ENCODE peak calls at places on chromosome 1, in five cellular contexts. One of them, this sample, is unnamed.

GRCh38 chr1:186566140-186566850 is 105.4 kb upstream of the PDC start:
- DNase-seq in left ventricle myocardium inferior: no peak
- DNase-seq in stimulated activated CD8-positive, alpha-beta memory T cell treated with anti-CD3 and anti-CD28 coated beads, Interleukin-4, amount 100 ng/mL, for 1 hour: no peak
- DNase-seq in tibial nerve: no peak
- DNase-seq in cardiac fibroblast: no peak
- DNase-seq in this sample: peak

GRCh38 chr1:7374761-7375160 is 396.3 kb upstream of the VAMP3 start:
- DNase-seq in left ventricle myocardium inferior: no peak
- DNase-seq in stimulated activated CD8-positive, alpha-beta memory T cell treated with anti-CD3 and anti-CD28 coated beads, Interleukin-4, amount 100 ng/mL, for 1 hour: no peak
- DNase-seq in tibial nerve: no peak
- DNase-seq in cardiac fibroblast: no peak
- DNase-seq in this sample: no peak

GRCh38 chr1:210262897-210263272 is 30.3 kb downstream of the SERTAD4 start:
- DNase-seq in left ventricle myocardium inferior: no peak
- DNase-seq in stimulated activated CD8-positive, alpha-beta memory T cell treated with anti-CD3 and anti-CD28 coated beads, Interleukin-4, amount 100 ng/mL, for 1 hour: no peak
- DNase-seq in tibial nerve: peak
- DNase-seq in cardiac fibroblast: no peak
- DNase-seq in this sample: no peak

GRCh38 chr1:18302788-18303413 is 177.8 kb upstream of the KLHDC7A start:
- DNase-seq in left ventricle myocardium inferior: no peak
- DNase-seq in stimulated activated CD8-positive, alpha-beta memory T cell treated with anti-CD3 and anti-CD28 coated beads, Interleukin-4, amount 100 ng/mL, for 1 hour: no peak
- DNase-seq in tibial nerve: no peak
- DNase-seq in cardiac fibroblast: no peak
- DNase-seq in this sample: no peak

GRCh38 chr1:59994302-59995198 is 68.0 kb upstream of the CYP2J2 start:
- DNase-seq in left ventricle myocardium inferior: no peak
- DNase-seq in stimulated activated CD8-positive, alpha-beta memory T cell treated with anti-CD3 and anti-CD28 coated beads, Interleukin-4, amount 100 ng/mL, for 1 hour: no peak
- DNase-seq in tibial nerve: peak
- DNase-seq in cardiac fibroblast: peak
- DNase-seq in this sample: peak

GRCh38 chr1:62962794-62963776 is 179.2 kb downstream of the ATG4C start:
- DNase-seq in left ventricle myocardium inferior: no peak
- DNase-seq in stimulated activated CD8-positive, alpha-beta memory T cell treated with anti-CD3 and anti-CD28 coated beads, Interleukin-4, amount 100 ng/mL, for 1 hour: no peak
- DNase-seq in tibial nerve: peak
- DNase-seq in cardiac fibroblast: peak
- DNase-seq in this sample: peak

GRCh38 chr1:1594602-1594981 is 5.3 kb downstream of the FNDC10 start:
- DNase-seq in left ventricle myocardium inferior: no peak
- DNase-seq in stimulated activated CD8-positive, alpha-beta memory T cell treated with anti-CD3 and anti-CD28 coated beads, Interleukin-4, amount 100 ng/mL, for 1 hour: no peak
- DNase-seq in tibial nerve: no peak
- DNase-seq in cardiac fibroblast: no peak
- DNase-seq in this sample: no peak

GRCh38 chr1:212225416-212225815 is 59.8 kb upstream of the PPP2R5A start:
- DNase-seq in left ventricle myocardium inferior: no peak
- DNase-seq in stimulated activated CD8-positive, alpha-beta memory T cell treated with anti-CD3 and anti-CD28 coated beads, Interleukin-4, amount 100 ng/mL, for 1 hour: peak
- DNase-seq in tibial nerve: no peak
- DNase-seq in cardiac fibroblast: no peak
- DNase-seq in this sample: no peak

GRCh38 chr1:107430540-107431228 is 289.8 kb downstream of the NTNG1 start:
- DNase-seq in left ventricle myocardium inferior: no peak
- DNase-seq in stimulated activated CD8-positive, alpha-beta memory T cell treated with anti-CD3 and anti-CD28 coated beads, Interleukin-4, amount 100 ng/mL, for 1 hour: no peak
- DNase-seq in tibial nerve: peak
- DNase-seq in cardiac fibroblast: peak
- DNase-seq in this sample: peak

GRCh38 chr1:226135059-226135651 is 51.4 kb downstream of the ACBD3 start:
- DNase-seq in left ventricle myocardium inferior: peak
- DNase-seq in stimulated activated CD8-positive, alpha-beta memory T cell treated with anti-CD3 and anti-CD28 coated beads, Interleukin-4, amount 100 ng/mL, for 1 hour: no peak
- DNase-seq in tibial nerve: no peak
- DNase-seq in cardiac fibroblast: peak
- DNase-seq in this sample: no peak

GRCh38 chr1:240188139-240188538 is 96.5 kb downstream of the FMN2 start:
- DNase-seq in left ventricle myocardium inferior: no peak
- DNase-seq in stimulated activated CD8-positive, alpha-beta memory T cell treated with anti-CD3 and anti-CD28 coated beads, Interleukin-4, amount 100 ng/mL, for 1 hour: no peak
- DNase-seq in tibial nerve: no peak
- DNase-seq in cardiac fibroblast: no peak
- DNase-seq in this sample: no peak

GRCh38 chr1:19672237-19672636 is 7.6 kb downstream of the HTR6 start:
- DNase-seq in left ventricle myocardium inferior: no peak
- DNase-seq in stimulated activated CD8-positive, alpha-beta memory T cell treated with anti-CD3 and anti-CD28 coated beads, Interleukin-4, amount 100 ng/mL, for 1 hour: no peak
- DNase-seq in tibial nerve: no peak
- DNase-seq in cardiac fibroblast: no peak
- DNase-seq in this sample: no peak

GRCh38 chr1:64223329-64224151 is 20.1 kb downstream of the UBE2U start:
- DNase-seq in left ventricle myocardium inferior: no peak
- DNase-seq in stimulated activated CD8-positive, alpha-beta memory T cell treated with anti-CD3 and anti-CD28 coated beads, Interleukin-4, amount 100 ng/mL, for 1 hour: no peak
- DNase-seq in tibial nerve: no peak
- DNase-seq in cardiac fibroblast: peak
- DNase-seq in this sample: peak

GRCh38 chr1:225879521-225880209 is 2.5 kb downstream of the TMEM63A start:
- DNase-seq in left ventricle myocardium inferior: no peak
- DNase-seq in stimulated activated CD8-positive, alpha-beta memory T cell treated with anti-CD3 and anti-CD28 coated beads, Interleukin-4, amount 100 ng/mL, for 1 hour: no peak
- DNase-seq in tibial nerve: no peak
- DNase-seq in cardiac fibroblast: no peak
- DNase-seq in this sample: no peak

GRCh38 chr1:110718452-110718851 is 43.7 kb upstream of the KCNA3 start:
- DNase-seq in left ventricle myocardium inferior: peak
- DNase-seq in stimulated activated CD8-positive, alpha-beta memory T cell treated with anti-CD3 and anti-CD28 coated beads, Interleukin-4, amount 100 ng/mL, for 1 hour: no peak
- DNase-seq in tibial nerve: no peak
- DNase-seq in cardiac fibroblast: no peak
- DNase-seq in this sample: no peak

GRCh38 chr1:32972814-32973428 is 8.3 kb upstream of the RNF19B start:
- DNase-seq in left ventricle myocardium inferior: peak
- DNase-seq in stimulated activated CD8-positive, alpha-beta memory T cell treated with anti-CD3 and anti-CD28 coated beads, Interleukin-4, amount 100 ng/mL, for 1 hour: no peak
- DNase-seq in tibial nerve: no peak
- DNase-seq in cardiac fibroblast: peak
- DNase-seq in this sample: peak

GRCh38 chr1:1862905-1863547 is 27.9 kb downstream of the GNB1 start:
- DNase-seq in left ventricle myocardium inferior: no peak
- DNase-seq in stimulated activated CD8-positive, alpha-beta memory T cell treated with anti-CD3 and anti-CD28 coated beads, Interleukin-4, amount 100 ng/mL, for 1 hour: no peak
- DNase-seq in tibial nerve: no peak
- DNase-seq in cardiac fibroblast: no peak
- DNase-seq in this sample: no peak

GRCh38 chr1:228471154-228471761 is 15.9 kb upstream of the RNF187 start:
- DNase-seq in left ventricle myocardium inferior: no peak
- DNase-seq in stimulated activated CD8-positive, alpha-beta memory T cell treated with anti-CD3 and anti-CD28 coated beads, Interleukin-4, amount 100 ng/mL, for 1 hour: no peak
- DNase-seq in tibial nerve: no peak
- DNase-seq in cardiac fibroblast: no peak
- DNase-seq in this sample: no peak

GRCh38 chr1:10857689-10858088 is 61.2 kb upstream of the CASZ1 start:
- DNase-seq in left ventricle myocardium inferior: no peak
- DNase-seq in stimulated activated CD8-positive, alpha-beta memory T cell treated with anti-CD3 and anti-CD28 coated beads, Interleukin-4, amount 100 ng/mL, for 1 hour: no peak
- DNase-seq in tibial nerve: no peak
- DNase-seq in cardiac fibroblast: no peak
- DNase-seq in this sample: no peak

GRCh38 chr1:40385437-40386310 is 12.1 kb downstream of the SMAP2 start:
- DNase-seq in left ventricle myocardium inferior: no peak
- DNase-seq in stimulated activated CD8-positive, alpha-beta memory T cell treated with anti-CD3 and anti-CD28 coated beads, Interleukin-4, amount 100 ng/mL, for 1 hour: no peak
- DNase-seq in tibial nerve: no peak
- DNase-seq in cardiac fibroblast: peak
- DNase-seq in this sample: peak

GRCh38 chr1:156382561-156382960 is 13.6 kb downstream of the RHBG start:
- DNase-seq in left ventricle myocardium inferior: no peak
- DNase-seq in stimulated activated CD8-positive, alpha-beta memory T cell treated with anti-CD3 and anti-CD28 coated beads, Interleukin-4, amount 100 ng/mL, for 1 hour: no peak
- DNase-seq in tibial nerve: no peak
- DNase-seq in cardiac fibroblast: no peak
- DNase-seq in this sample: no peak

GRCh38 chr1:169507413-169507812 is 21.7 kb upstream of the SLC19A2 start:
- DNase-seq in left ventricle myocardium inferior: no peak
- DNase-seq in stimulated activated CD8-positive, alpha-beta memory T cell treated with anti-CD3 and anti-CD28 coated beads, Interleukin-4, amount 100 ng/mL, for 1 hour: no peak
- DNase-seq in tibial nerve: no peak
- DNase-seq in cardiac fibroblast: no peak
- DNase-seq in this sample: no peak

GRCh38 chr1:23422955-23423354 is 1.6 kb downstream of the TCEA3 start:
- DNase-seq in left ventricle myocardium inferior: no peak
- DNase-seq in stimulated activated CD8-positive, alpha-beta memory T cell treated with anti-CD3 and anti-CD28 coated beads, Interleukin-4, amount 100 ng/mL, for 1 hour: no peak
- DNase-seq in tibial nerve: peak
- DNase-seq in cardiac fibroblast: peak
- DNase-seq in this sample: no peak

GRCh38 chr1:56409112-56409691 is 170.2 kb downstream of the PLPP3 start:
- DNase-seq in left ventricle myocardium inferior: peak
- DNase-seq in stimulated activated CD8-positive, alpha-beta memory T cell treated with anti-CD3 and anti-CD28 coated beads, Interleukin-4, amount 100 ng/mL, for 1 hour: no peak
- DNase-seq in tibial nerve: no peak
- DNase-seq in cardiac fibroblast: no peak
- DNase-seq in this sample: no peak

GRCh38 chr1:21956720-21957552 is 19.8 kb upstream of the HSPG2 start:
- DNase-seq in left ventricle myocardium inferior: peak
- DNase-seq in stimulated activated CD8-positive, alpha-beta memory T cell treated with anti-CD3 and anti-CD28 coated beads, Interleukin-4, amount 100 ng/mL, for 1 hour: no peak
- DNase-seq in tibial nerve: no peak
- DNase-seq in cardiac fibroblast: peak
- DNase-seq in this sample: peak

GRCh38 chr1:59214764-59215208 is 82.1 kb upstream of the FGGY start:
- DNase-seq in left ventricle myocardium inferior: no peak
- DNase-seq in stimulated activated CD8-positive, alpha-beta memory T cell treated with anti-CD3 and anti-CD28 coated beads, Interleukin-4, amount 100 ng/mL, for 1 hour: no peak
- DNase-seq in tibial nerve: no peak
- DNase-seq in cardiac fibroblast: no peak
- DNase-seq in this sample: peak

GRCh38 chr1:203534526-203534925 is 40.6 kb downstream of the OPTC start:
- DNase-seq in left ventricle myocardium inferior: peak
- DNase-seq in stimulated activated CD8-positive, alpha-beta memory T cell treated with anti-CD3 and anti-CD28 coated beads, Interleukin-4, amount 100 ng/mL, for 1 hour: no peak
- DNase-seq in tibial nerve: no peak
- DNase-seq in cardiac fibroblast: peak
- DNase-seq in this sample: peak

GRCh38 chr1:155127105-155127671 is 488 bp upstream of the EFNA1 start:
- DNase-seq in left ventricle myocardium inferior: peak
- DNase-seq in stimulated activated CD8-positive, alpha-beta memory T cell treated with anti-CD3 and anti-CD28 coated beads, Interleukin-4, amount 100 ng/mL, for 1 hour: no peak
- DNase-seq in tibial nerve: peak
- DNase-seq in cardiac fibroblast: peak
- DNase-seq in this sample: peak

GRCh38 chr1:1304331-1305299 is 3.1 kb downstream of the ACAP3 start:
- DNase-seq in left ventricle myocardium inferior: peak
- DNase-seq in stimulated activated CD8-positive, alpha-beta memory T cell treated with anti-CD3 and anti-CD28 coated beads, Interleukin-4, amount 100 ng/mL, for 1 hour: no peak
- DNase-seq in tibial nerve: peak
- DNase-seq in cardiac fibroblast: peak
- DNase-seq in this sample: peak

GRCh38 chr1:184836081-184836480 is 81.4 kb upstream of the EDEM3 start:
- DNase-seq in left ventricle myocardium inferior: no peak
- DNase-seq in stimulated activated CD8-positive, alpha-beta memory T cell treated with anti-CD3 and anti-CD28 coated beads, Interleukin-4, amount 100 ng/mL, for 1 hour: no peak
- DNase-seq in tibial nerve: no peak
- DNase-seq in cardiac fibroblast: no peak
- DNase-seq in this sample: no peak

GRCh38 chr1:32485554-32486255 is 20.8 kb downstream of the ZBTB8B start:
- DNase-seq in left ventricle myocardium inferior: no peak
- DNase-seq in stimulated activated CD8-positive, alpha-beta memory T cell treated with anti-CD3 and anti-CD28 coated beads, Interleukin-4, amount 100 ng/mL, for 1 hour: no peak
- DNase-seq in tibial nerve: no peak
- DNase-seq in cardiac fibroblast: peak
- DNase-seq in this sample: no peak

GRCh38 chr1:228228601-228229074 is 20.8 kb downstream of the OBSCN start:
- DNase-seq in left ventricle myocardium inferior: no peak
- DNase-seq in stimulated activated CD8-positive, alpha-beta memory T cell treated with anti-CD3 and anti-CD28 coated beads, Interleukin-4, amount 100 ng/mL, for 1 hour: no peak
- DNase-seq in tibial nerve: no peak
- DNase-seq in cardiac fibroblast: peak
- DNase-seq in this sample: peak

GRCh38 chr1:202683029-202683428 is 27.2 kb downstream of the SYT2 start:
- DNase-seq in left ventricle myocardium inferior: no peak
- DNase-seq in stimulated activated CD8-positive, alpha-beta memory T cell treated with anti-CD3 and anti-CD28 coated beads, Interleukin-4, amount 100 ng/mL, for 1 hour: no peak
- DNase-seq in tibial nerve: no peak
- DNase-seq in cardiac fibroblast: no peak
- DNase-seq in this sample: no peak

GRCh38 chr1:162248854-162249535 is 127.7 kb downstream of the SPATA46 start:
- DNase-seq in left ventricle myocardium inferior: no peak
- DNase-seq in stimulated activated CD8-positive, alpha-beta memory T cell treated with anti-CD3 and anti-CD28 coated beads, Interleukin-4, amount 100 ng/mL, for 1 hour: no peak
- DNase-seq in tibial nerve: no peak
- DNase-seq in cardiac fibroblast: no peak
- DNase-seq in this sample: peak

GRCh38 chr1:202213361-202214088 is 19.9 kb downstream of the LGR6 start:
- DNase-seq in left ventricle myocardium inferior: no peak
- DNase-seq in stimulated activated CD8-positive, alpha-beta memory T cell treated with anti-CD3 and anti-CD28 coated beads, Interleukin-4, amount 100 ng/mL, for 1 hour: no peak
- DNase-seq in tibial nerve: no peak
- DNase-seq in cardiac fibroblast: no peak
- DNase-seq in this sample: no peak

GRCh38 chr1:236951672-236952071 is 52.6 kb downstream of the MT1HL1 start:
- DNase-seq in left ventricle myocardium inferior: no peak
- DNase-seq in stimulated activated CD8-positive, alpha-beta memory T cell treated with anti-CD3 and anti-CD28 coated beads, Interleukin-4, amount 100 ng/mL, for 1 hour: no peak
- DNase-seq in tibial nerve: no peak
- DNase-seq in cardiac fibroblast: no peak
- DNase-seq in this sample: no peak

This sample was measured in astrocyte of the spinal cord.